ENCODE peak calls at places on chromosomes 3 and 15, in nine cellular contexts. A is coronary artery, C is sigmoid colon, E is endodermal cell, L is uterus, T is tibial artery, Z is PC-9, M is Karpas-422, P is upper lobe of left lung. N is an unnamed sample.

GRCh38 chr15:39287322-39288195 is 293.3 kb upstream of the THBS1 start:
- DNase-seq in E (no peak), A (no peak), L (no peak), C (no peak), T (no peak), M (no peak), Z (no peak), P (no peak), N (no peak)

GRCh38 chr15:91922701-91923279 is 69.3 kb downstream of the SLCO3A1 start:
- DNase-seq in M (no peak), L (no peak), Z (no peak), A (no peak), P (no peak), C (no peak), E (peak), T (no peak), N (no peak)

GRCh38 chr15:69719527-69719926 is 266.9 kb downstream of the RPLP1 start:
- DNase-seq in A (no peak), L (no peak), C (no peak), E (no peak), M (no peak), P (no peak), T (peak), Z (no peak), N (peak)

GRCh38 chr15:97672586-97672985 is 287.9 kb upstream of the ARRDC4 start:
- DNase-seq in M (no peak), P (no peak), C (no peak), T (no peak), L (no peak), E (no peak), A (no peak), Z (no peak), N (no peak)

GRCh38 chr3:194870394-194871110 is 184.9 kb downstream of the FAM43A start:
- DNase-seq in M (no peak), A (no peak), C (no peak), P (no peak), E (no peak), L (no peak), Z (peak), T (no peak), N (no peak)

GRCh38 chr3:194757629-194758028 is 71.9 kb downstream of the FAM43A start:
- DNase-seq in M (no peak), Z (no peak), A (no peak), C (peak), E (no peak), P (no peak), L (peak), T (no peak), N (no peak)

GRCh38 chr3:139016430-139017048 is 4.2 kb downstream of the PRR23B start:
- DNase-seq in L (no peak), E (no peak), T (no peak), P (no peak), C (no peak), M (no peak), Z (no peak), A (no peak), N (no peak)

GRCh38 chr3:194812177-194812576 is 126.5 kb downstream of the FAM43A start:
- DNase-seq in T (no peak), A (no peak), P (no peak), M (no peak), Z (no peak), C (no peak), E (peak), L (no peak), N (no peak)

GRCh38 chr3:141336672-141337522 is 31.4 kb upstream of the ZBTB38 start:
- DNase-seq in M (peak), Z (peak), L (no peak), A (no peak), C (no peak), T (no peak), E (no peak), P (no peak), N (no peak)

DNA sequence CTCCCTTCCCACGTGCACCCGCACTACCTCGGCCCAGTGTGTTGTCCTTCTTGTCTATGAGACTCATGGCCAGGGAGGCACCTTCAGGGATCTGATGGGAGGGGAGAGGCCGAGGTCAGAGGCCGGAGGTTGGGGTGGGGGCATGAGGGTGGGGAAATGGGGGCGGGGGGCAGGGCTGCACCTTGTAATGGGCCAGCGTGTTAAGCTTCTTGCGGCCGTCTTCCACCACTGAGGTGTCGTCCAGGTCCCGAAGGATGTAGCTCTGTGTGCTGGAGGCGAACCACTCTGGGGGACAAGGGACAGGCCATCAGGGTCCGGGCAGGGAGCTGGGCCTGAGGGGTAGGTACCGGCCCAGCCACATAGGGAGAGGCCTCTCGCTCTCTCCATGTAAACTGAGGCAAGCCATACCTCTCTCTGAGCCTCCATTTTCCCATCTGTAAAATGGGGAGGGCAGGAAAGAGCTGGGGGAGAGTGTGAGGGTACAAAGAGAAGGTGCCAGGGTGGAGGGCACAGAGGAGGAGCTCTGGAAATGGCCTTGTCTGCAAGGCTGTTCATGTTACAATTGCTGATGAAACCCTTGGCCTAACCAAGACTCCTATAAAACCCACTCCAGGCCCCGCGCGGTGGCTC is 18.8 kb downstream of the H1-8 start:
- DNase-seq in P (no peak), Z (no peak), E (no peak), A (no peak), M (no peak), C (no peak), L (no peak), T (no peak), N (no peak)
- H3K27ac ChIP-seq in P (peak), Z (no peak), E (no peak), A (peak), M (no peak), C (peak), L (peak), T (peak), N (peak)

GRCh38 chr3:124877617-124878016 is 9.5 kb downstream of the ITGB5 start:
- DNase-seq in P (no peak), M (no peak), Z (no peak), T (no peak), C (peak), A (no peak), E (no peak), L (no peak), N (no peak)
- H3K27ac ChIP-seq in P (peak), M (no peak), Z (peak), T (peak), C (peak), A (peak), E (no peak), L (peak), N (peak)

GRCh38 chr3:71341721-71342120 is 241.8 kb downstream of the FOXP1 start:
- DNase-seq in E (no peak), A (no peak), T (no peak), L (no peak), C (no peak), M (no peak), Z (no peak), P (no peak), N (no peak)
- H3K27ac ChIP-seq in E (no peak), A (no peak), T (no peak), L (no peak), C (no peak), M (no peak), Z (no peak), P (no peak), N (no peak)

GRCh38 chr15:62145015-62145735 is 19.9 kb downstream of the C2CD4B start:
- DNase-seq in T (no peak), P (no peak), M (no peak), A (no peak), E (no peak), L (no peak), C (no peak), Z (no peak), N (no peak)

GRCh38 chr15:62141200-62141599 is 23.9 kb downstream of the C2CD4B start:
- DNase-seq in Z (no peak), L (no peak), E (no peak), A (no peak), M (no peak), P (no peak), C (no peak), T (no peak), N (no peak)

GRCh38 chr15:62138124-62138523 is 27.0 kb downstream of the C2CD4B start:
- DNase-seq in E (no peak), P (no peak), A (no peak), C (no peak), M (no peak), L (peak), Z (no peak), T (no peak), N (no peak)

GRCh38 chr15:62142736-62143135 is 22.3 kb downstream of the C2CD4B start:
- DNase-seq in E (no peak), P (no peak), Z (no peak), A (no peak), L (no peak), M (no peak), T (no peak), C (no peak), N (no peak)

GRCh38 chr15:62141643-62142588 is 23.2 kb downstream of the C2CD4B start:
- DNase-seq in E (no peak), L (no peak), P (no peak), C (no peak), A (no peak), Z (no peak), M (no peak), T (no peak), N (no peak)
- H3K27ac ChIP-seq in E (no peak), L (no peak), P (no peak), C (no peak), A (no peak), Z (no peak), M (no peak), T (no peak), N (no peak)

DNA sequence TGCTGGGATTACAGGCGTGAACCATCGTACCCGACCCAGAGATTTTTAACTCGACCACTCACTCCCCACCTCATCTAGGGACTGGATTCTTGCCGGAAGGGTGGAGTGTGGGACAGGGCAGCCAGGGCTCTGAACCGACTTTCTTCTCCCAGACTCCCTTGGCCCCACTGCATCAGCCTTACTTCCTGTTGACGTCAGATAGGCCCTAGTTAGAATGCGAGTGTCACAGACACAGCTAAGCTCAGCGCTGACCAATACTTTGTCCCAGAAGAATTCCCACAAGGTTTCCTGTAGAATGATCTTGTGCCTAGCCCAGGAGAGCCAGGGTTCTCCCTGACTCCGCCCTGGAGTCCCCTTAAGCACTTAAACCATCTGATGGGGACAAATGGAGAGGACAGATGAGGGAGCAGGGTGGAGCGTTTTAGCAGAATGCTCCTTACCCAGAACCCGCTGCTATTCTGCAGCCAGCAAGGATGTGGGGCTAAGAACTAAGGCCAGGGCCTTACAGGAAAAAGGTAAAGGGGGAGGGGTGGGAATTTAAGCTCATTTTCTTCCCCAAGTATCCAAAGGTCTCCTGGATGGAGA is 5.8 kb upstream of the TUSC2 start:
- DNase-seq in A (peak), E (no peak), P (no peak), Z (no peak), T (peak), M (no peak), C (no peak), L (no peak), N (no peak)
- H3K27ac ChIP-seq in A (peak), E (no peak), P (peak), Z (no peak), T (peak), M (no peak), C (peak), L (peak), N (peak)

N was measured in spleen.